ENCODE peak calls at places on chromosomes 16 and 17, in six cellular contexts. U is sigmoid colon, V is thoracic aorta, I is heart right ventricle, D is MM.1S, S is uterus. O is an unnamed sample.

GRCh38 chr17:72592242-72592966 is 471.6 kb downstream of the SOX9 start:
- DNase-seq in I (peak), U (no peak), V (no peak), S (peak), D (peak), O (peak)

GRCh38 chr17:76791053-76791980 is 53.4 kb downstream of the MFSD11 start:
- DNase-seq in I (no peak), U (no peak), S (peak), V (no peak), D (peak), O (no peak)

GRCh38 chr17:72967963-72968585 is 124.4 kb downstream of the SLC39A11 start:
- DNase-seq in D (no peak), I (no peak), V (no peak), U (no peak), S (no peak), O (no peak)

GRCh38 chr17:11031787-11032186 is 193.9 kb upstream of the PIRT start:
- DNase-seq in S (no peak), V (no peak), I (no peak), U (no peak), D (no peak), O (no peak)

GRCh38 chr16:88352261-88353200 is 30.2 kb upstream of the ZNF469 start:
- DNase-seq in V (no peak), U (peak), S (no peak), D (no peak), I (no peak), O (no peak)

GRCh38 chr16:72991211-72991610 is 56.7 kb downstream of the ZFHX3 start:
- DNase-seq in S (no peak), D (no peak), I (no peak), V (no peak), U (no peak), O (no peak)

GRCh38 chr17:50274945-50275221 is 617 bp downstream of the TMEM92 start:
- DNase-seq in D (no peak), U (no peak), S (no peak), V (no peak), I (no peak), O (no peak)

GRCh38 chr16:15829460-15829859 is 27.4 kb downstream of the MYH11 start:
- DNase-seq in I (peak), D (no peak), V (peak), S (peak), U (peak), O (no peak)

GRCh38 chr16:71637398-71637797 is 11.4 kb downstream of the MARVELD3 start:
- DNase-seq in I (no peak), V (no peak), U (no peak), S (no peak), D (no peak), O (no peak)

GRCh38 chr17:49935526-49936210 is 33.3 kb upstream of the DLX4 start:
- DNase-seq in D (no peak), S (no peak), V (no peak), I (no peak), U (no peak), O (no peak)

GRCh38 chr16:56549744-56550385 is 15.0 kb upstream of the MT4 start:
- DNase-seq in U (no peak), D (no peak), V (no peak), S (no peak), I (no peak), O (no peak)

GRCh38 chr16:11100239-11100750 is 155.7 kb downstream of the SOCS1 start:
- DNase-seq in I (peak), U (peak), D (no peak), V (no peak), S (peak), O (no peak)

GRCh38 chr17:50686494-50687199 is 21.1 kb downstream of the ANKRD40 start:
- DNase-seq in D (no peak), S (peak), U (peak), V (peak), I (peak), O (no peak)

GRCh38 chr17:27811961-27812360 is 11.6 kb upstream of the NOS2 start:
- DNase-seq in V (no peak), S (no peak), U (no peak), I (no peak), D (no peak), O (no peak)

GRCh38 chr16:31875112-31875803 is 1.7 kb downstream of the ZNF267 start:
- DNase-seq in I (no peak), D (no peak), S (no peak), U (no peak), V (no peak), O (no peak)

GRCh38 chr16:81732699-81733098 is 46.4 kb upstream of the PLCG2 start:
- DNase-seq in D (no peak), S (no peak), V (no peak), U (no peak), I (no peak), O (no peak)

GRCh38 chr17:11625878-11626277 is 27.6 kb downstream of the DNAH9 start:
- DNase-seq in U (no peak), I (no peak), S (no peak), V (no peak), D (no peak), O (no peak)

GRCh38 chr17:41885733-41886132 is 20.5 kb upstream of the KLHL11 start:
- DNase-seq in I (no peak), V (no peak), U (no peak), S (no peak), D (no peak), O (no peak)

GRCh38 chr16:69859105-69859969 is 91.8 kb upstream of the CLEC18A start:
- DNase-seq in S (no peak), I (peak), U (no peak), V (no peak), D (no peak), O (no peak)

GRCh38 chr16:51228097-51228659 is 77.1 kb upstream of the SALL1 start:
- DNase-seq in U (no peak), S (no peak), I (no peak), V (no peak), D (no peak), O (no peak)

DNA sequence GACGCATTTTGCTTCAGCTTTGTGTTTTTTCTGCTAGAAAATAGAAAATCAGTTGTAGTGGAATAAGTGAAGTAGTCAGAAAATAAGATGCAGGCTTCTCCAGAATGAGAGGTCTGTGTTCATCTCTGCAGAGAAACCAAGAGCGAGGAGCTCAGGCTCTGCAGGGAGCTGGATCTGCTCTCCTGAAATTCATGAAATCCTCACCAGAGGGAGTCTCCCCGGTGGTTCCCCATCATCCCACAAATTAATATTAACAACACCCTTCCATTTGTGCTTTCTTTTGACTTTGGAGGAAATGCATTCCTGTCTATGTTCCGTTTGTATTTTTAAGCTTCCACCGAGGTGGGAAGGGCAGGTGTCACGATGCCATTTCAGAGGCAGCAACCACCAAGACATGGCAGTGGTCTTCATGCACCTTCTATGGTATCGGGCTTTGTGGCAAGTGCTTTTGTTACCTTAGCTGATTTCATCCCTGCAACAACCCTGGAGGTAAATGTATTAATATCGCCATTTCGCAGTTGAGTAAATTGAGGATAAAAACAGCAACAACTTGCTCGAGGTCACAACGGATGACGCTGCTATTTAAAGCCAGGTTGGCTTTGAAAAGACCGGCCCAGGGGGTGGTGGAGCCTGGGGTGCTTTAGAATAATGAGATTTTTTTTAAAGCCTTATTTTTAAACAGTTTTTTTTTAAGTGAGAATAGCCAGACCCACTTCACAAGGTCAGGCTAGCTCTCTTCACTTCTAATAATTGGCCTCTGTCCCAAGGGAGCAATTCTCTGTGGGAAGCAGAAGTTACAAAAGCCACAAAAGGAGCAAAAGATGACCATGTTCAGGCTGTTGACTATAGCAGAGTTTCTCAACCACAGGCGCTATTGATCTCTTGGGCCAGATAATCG is 367.6 kb upstream of the ERCC4 start:
- DNase-seq in I (no peak), S (no peak), U (no peak), V (no peak), D (no peak), O (no peak)
- TF ChIP-seq CTCF in I (no peak), S (no peak), U (no peak), V (no peak), D (no peak), O (no peak)

DNA sequence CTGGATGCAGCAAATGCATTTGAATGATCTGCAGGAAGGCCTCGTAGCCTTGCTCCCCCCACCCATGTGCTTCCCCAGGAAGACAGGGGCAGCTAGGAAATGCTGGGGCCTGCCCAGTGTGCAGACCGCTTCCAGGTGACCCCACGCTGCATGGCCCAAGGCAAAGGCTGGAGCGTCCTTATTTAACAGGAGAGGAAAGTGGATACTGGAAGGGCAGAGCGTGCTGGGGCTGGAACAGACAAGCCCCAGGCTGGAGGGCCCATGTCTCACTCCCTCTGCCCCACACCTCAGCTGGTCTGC is 26.1 kb upstream of the NPTX1 start:
- DNase-seq in U (no peak), D (no peak), I (no peak), V (no peak), S (no peak), O (no peak)
- H3K4me3 ChIP-seq in U (no peak), D (no peak), I (no peak), V (no peak), S (no peak), O (no peak)

GRCh38 chr17:70105154-70105553 is 30.1 kb downstream of the KCNJ16 start:
- DNase-seq in S (no peak), I (no peak), U (no peak), V (no peak), D (no peak), O (no peak)
- H3K27ac ChIP-seq in S (no peak), I (no peak), U (no peak), V (no peak), D (no peak), O (no peak)

GRCh38 chr17:1203111-1203966 is 23.6 kb upstream of the ABR start:
- DNase-seq in D (no peak), S (peak), I (peak), V (no peak), U (peak), O (no peak)
- TF ChIP-seq CTCF in D (no peak), S (peak), I (no peak), V (no peak), U (no peak), O (no peak)

DNA sequence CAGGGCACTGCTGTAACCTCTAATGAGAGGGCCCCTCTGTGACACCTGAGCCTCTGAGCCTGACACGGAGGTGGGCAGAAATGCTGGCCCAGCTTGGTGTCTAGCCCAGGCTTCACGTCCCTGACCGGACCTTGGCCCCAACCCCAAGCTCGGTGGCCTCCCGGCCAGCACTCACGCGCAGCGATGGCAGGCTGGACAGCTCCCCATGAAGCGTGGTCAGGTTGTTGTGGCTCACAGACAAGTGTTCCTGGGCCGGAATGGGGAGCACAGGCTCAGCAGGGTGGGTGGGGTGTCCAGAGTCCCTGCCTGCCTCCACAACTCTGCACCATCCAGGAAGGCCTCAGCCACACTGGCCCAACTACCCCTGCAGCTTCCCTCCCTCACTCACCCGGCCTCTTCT is 2.2 kb downstream of the FLII start:
- DNase-seq in D (no peak), S (no peak), U (no peak), I (no peak), V (no peak), O (no peak)
- H3K4me3 ChIP-seq in D (no peak), S (no peak), U (no peak), I (no peak), V (peak), O (no peak)

GRCh38 chr17:2263183-2263954 is 40.2 kb downstream of the SMG6 start:
- DNase-seq in D (no peak), S (no peak), I (no peak), V (no peak), U (no peak), O (no peak)
- H3K27ac ChIP-seq in D (no peak), S (peak), I (no peak), V (peak), U (peak), O (no peak)

GRCh38 chr16:30526823-30527634 is 663 bp upstream of the ZNF768 start:
- DNase-seq in I (peak), D (peak), S (peak), U (peak), V (peak), O (peak)
- TF ChIP-seq CTCF in I (peak), D (peak), S (peak), U (peak), V (peak), O (peak)